ENCODE peak calls at places on chromosomes 6 and 20, in seven cellular contexts. K, I, R, Y, N, J and O are unnamed samples.

GRCh38 chr20:10131612-10132345 is 86.9 kb upstream of the SNAP25 start:
- DNase-seq in J (no peak), N (no peak), Y (peak), K (peak), I (no peak), R (peak), O (no peak)

GRCh38 chr6:158789115-158789917 is 29.9 kb downstream of the EZR start:
- DNase-seq in J (no peak), Y (no peak), K (no peak), R (no peak), N (no peak), I (no peak), O (no peak)

GRCh38 chr6:63584566-63584965 is 12.3 kb downstream of the LOC128125822 start:
- DNase-seq in N (no peak), R (no peak), I (no peak), K (no peak), Y (no peak), J (no peak), O (no peak)

GRCh38 chr6:75376347-75377024 is 91.9 kb upstream of the TMEM30A start:
- DNase-seq in I (no peak), Y (no peak), J (peak), R (no peak), K (peak), N (no peak), O (no peak)

GRCh38 chr20:16419138-16419715 is 154.0 kb downstream of the KIF16B start:
- DNase-seq in J (no peak), R (no peak), K (no peak), Y (no peak), N (no peak), I (no peak), O (no peak)

GRCh38 chr6:138997136-138997535 is 9.1 kb upstream of the REPS1 start:
- DNase-seq in I (no peak), N (no peak), R (peak), Y (no peak), K (no peak), J (no peak), O (no peak)

GRCh38 chr6:44257753-44258324 is 511 bp upstream of the SLC35B2 start:
- DNase-seq in I (no peak), R (no peak), J (no peak), K (no peak), N (no peak), Y (no peak), O (no peak)

GRCh38 chr6:43897571-43898302 is 127.7 kb downstream of the VEGFA start:
- DNase-seq in N (no peak), R (peak), Y (no peak), I (no peak), K (no peak), J (no peak), O (no peak)

GRCh38 chr20:58891686-58892125 is 39.2 kb downstream of the GNAS start:
- DNase-seq in N (no peak), J (no peak), R (no peak), I (no peak), K (no peak), Y (peak), O (peak)

GRCh38 chr20:59185809-59186208 is 22.2 kb downstream of the ZNF831 start:
- DNase-seq in I (no peak), R (no peak), J (no peak), Y (no peak), N (no peak), K (no peak), O (no peak)

GRCh38 chr6:160428818-160429744 is 80.9 kb downstream of the SLC22A3 start:
- DNase-seq in Y (peak), J (no peak), N (no peak), R (no peak), K (no peak), I (no peak), O (no peak)

GRCh38 chr6:52511572-52512151 is 65.2 kb downstream of the TRAM2 start:
- DNase-seq in J (peak), K (peak), N (no peak), I (no peak), Y (no peak), R (no peak), O (no peak)

GRCh38 chr6:154234019-154234772 is 122.4 kb downstream of the IPCEF1 start:
- DNase-seq in I (no peak), J (no peak), K (no peak), N (no peak), Y (no peak), R (no peak), O (no peak)

GRCh38 chr20:37394543-37395410 is 48.8 kb downstream of the SRC start:
- DNase-seq in K (no peak), N (no peak), I (no peak), R (peak), J (no peak), Y (no peak), O (no peak)

GRCh38 chr6:14270925-14271791 is 153.6 kb downstream of the CD83 start:
- DNase-seq in Y (no peak), R (no peak), N (no peak), K (peak), I (peak), J (no peak), O (no peak)

GRCh38 chr6:170166511-170167122 is 124.3 kb downstream of the DLL1 start:
- DNase-seq in N (no peak), K (no peak), R (peak), Y (no peak), J (no peak), I (peak), O (peak)

GRCh38 chr6:158847012-158847529 is 27.9 kb upstream of the EZR start:
- DNase-seq in R (no peak), K (no peak), Y (no peak), N (no peak), I (no peak), J (no peak), O (no peak)

GRCh38 chr6:143450453-143451362 is at the start of the genes ADAT2 and PEX3:
- DNase-seq in K (peak), R (peak), J (peak), I (peak), N (peak), Y (peak), O (peak)

GRCh38 chr6:39084506-39084905 is 30.5 kb downstream of the SAYSD1 start:
- DNase-seq in J (no peak), R (no peak), N (no peak), I (no peak), K (no peak), Y (peak), O (no peak)

GRCh38 chr6:154792761-154793160 is 59.5 kb downstream of the SCAF8 start:
- DNase-seq in N (no peak), J (no peak), I (no peak), Y (no peak), R (no peak), K (peak), O (no peak)

GRCh38 chr20:56610098-56610497 is 19.0 kb upstream of the TFAP2C start:
- DNase-seq in R (no peak), Y (no peak), I (no peak), K (no peak), J (no peak), N (no peak), O (no peak)

GRCh38 chr6:128519132-128519930 is 1.1 kb downstream of the PTPRK start:
- DNase-seq in R (peak), N (no peak), Y (peak), I (peak), J (peak), K (peak), O (peak)

GRCh38 chr6:70673601-70674000 is 5.9 kb downstream of the SMAP1 start:
- DNase-seq in J (peak), I (no peak), Y (no peak), R (no peak), K (peak), N (no peak), O (no peak)

GRCh38 chr6:42938428-42938796 is 9.1 kb downstream of the CNPY3 start:
- DNase-seq in K (no peak), I (no peak), N (no peak), J (no peak), R (no peak), Y (no peak), O (no peak)

GRCh38 chr6:134217516-134218140 is 100.3 kb downstream of the SGK1 start:
- DNase-seq in N (no peak), K (no peak), I (no peak), Y (no peak), R (no peak), J (no peak), O (no peak)

GRCh38 chr6:5287205-5287965 is 26.1 kb downstream of the FARS2 start:
- DNase-seq in N (no peak), R (no peak), I (no peak), K (peak), Y (no peak), J (no peak), O (no peak)

GRCh38 chr6:89436226-89436625 is 3.3 kb downstream of the ANKRD6 start:
- DNase-seq in R (no peak), Y (no peak), N (no peak), J (peak), I (no peak), K (no peak), O (no peak)

GRCh38 chr6:26223677-26224546 is 136.7 kb downstream of the HFE start:
- DNase-seq in K (peak), J (peak), I (no peak), N (peak), R (peak), Y (peak), O (peak)
- TF ChIP-seq POLR2A in K (peak), J (peak), I (peak), N (peak), R (peak), Y (peak), O (peak)

GRCh38 chr20:49717693-49718092 is 4.0 kb upstream of the B4GALT5 start:
- DNase-seq in R (no peak), N (no peak), Y (no peak), K (peak), J (peak), I (no peak), O (no peak)
- TF ChIP-seq POLR2A in R (no peak), N (no peak), Y (no peak), K (no peak), J (no peak), I (no peak), O (no peak)

DNA sequence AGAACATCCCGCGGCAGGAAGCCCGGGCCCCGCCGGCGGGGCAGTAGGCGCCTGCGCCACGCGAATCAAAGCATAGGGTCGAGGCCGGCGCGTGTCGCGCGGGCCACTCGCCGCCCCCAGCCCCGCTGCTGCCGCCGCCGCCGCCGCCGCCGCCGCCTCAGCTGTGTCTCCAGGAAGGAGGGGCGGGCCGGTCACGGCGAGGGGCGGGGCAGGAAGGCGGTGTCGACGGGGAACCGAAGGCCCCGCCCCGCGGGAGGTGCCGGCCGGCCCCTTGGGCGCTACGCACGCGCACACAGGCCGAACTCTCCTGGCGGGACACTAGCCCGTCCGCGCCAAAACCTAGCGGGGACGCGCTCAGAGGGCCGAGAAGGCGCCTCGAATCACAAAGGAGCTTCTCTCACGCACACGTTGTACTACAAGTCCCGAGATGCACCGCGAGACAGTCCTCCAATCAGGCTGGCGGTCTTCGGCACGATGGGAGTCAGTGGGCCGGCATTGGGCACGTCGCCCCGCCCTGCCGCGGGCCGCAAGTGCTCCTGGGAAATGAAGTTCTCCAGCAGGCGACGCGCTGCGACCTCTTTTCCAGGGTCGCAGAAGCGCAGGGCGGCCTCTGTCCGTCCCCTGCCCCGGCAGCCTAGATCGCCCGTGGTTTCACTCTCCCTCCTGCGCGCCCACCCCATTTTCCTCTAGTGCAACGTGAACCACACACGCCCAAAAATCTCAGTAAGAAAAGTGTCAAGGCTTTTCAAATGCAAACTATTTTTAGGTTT is at the start of gene RALGAPA2:
- DNase-seq in K (peak), I (peak), J (peak), R (peak), N (peak), Y (peak), O (peak)
- TF ChIP-seq POLR2A in K (no peak), I (no peak), J (peak), R (peak), N (peak), Y (peak), O (no peak)

GRCh38 chr6:106629103-106629858 is at the start of the genes QRSL1 and RTN4IP1:
- DNase-seq in N (peak), J (peak), I (peak), K (peak), R (peak), Y (peak), O (peak)
- TF ChIP-seq POLR2A in N (peak), J (peak), I (no peak), K (peak), R (peak), Y (no peak), O (peak)

DNA sequence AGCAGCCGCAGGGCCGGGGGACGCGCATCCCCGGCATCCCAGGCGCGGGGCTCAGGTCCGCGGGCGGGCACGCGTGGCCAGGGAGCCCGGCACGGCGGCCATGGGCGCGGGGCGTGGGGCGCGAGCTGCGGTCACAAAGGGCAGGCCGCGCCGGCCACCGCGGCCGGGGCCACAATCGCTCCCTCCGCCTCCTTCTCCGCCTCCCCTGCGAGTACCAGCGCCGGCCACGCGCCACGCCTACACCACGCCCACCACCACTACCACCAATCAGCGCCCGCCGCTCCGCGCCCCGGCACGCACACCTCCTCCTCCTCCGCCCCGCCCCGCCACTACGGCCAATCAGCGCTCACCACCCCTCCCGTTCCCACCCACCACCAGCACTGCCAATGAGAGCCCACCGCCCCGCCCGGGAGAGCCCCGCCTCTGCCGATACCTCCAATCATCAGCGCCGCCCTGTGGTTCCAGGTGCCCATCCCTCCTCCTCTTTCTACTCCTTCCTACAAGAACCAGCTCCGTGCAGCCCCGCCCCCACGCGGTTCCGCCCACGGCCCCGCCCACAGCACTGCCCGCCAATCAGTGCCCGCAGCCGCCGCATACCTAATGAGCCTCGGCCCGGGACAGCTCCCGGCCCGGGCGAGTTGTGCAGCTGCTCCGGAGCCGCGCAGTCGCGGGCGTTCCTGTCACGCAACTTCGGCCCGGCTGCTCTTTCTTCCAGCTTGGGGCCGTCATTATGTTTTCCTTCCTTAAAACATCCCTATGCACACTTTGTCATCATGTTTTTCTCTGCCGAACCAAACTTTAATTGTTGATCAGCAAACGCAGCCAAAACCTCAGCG is at the start of gene RPS6KA2:
- DNase-seq in R (peak), J (peak), I (peak), N (peak), Y (peak), K (peak), O (peak)
- TF ChIP-seq POLR2A in R (peak), J (peak), I (peak), N (peak), Y (peak), K (peak), O (no peak)

DNA sequence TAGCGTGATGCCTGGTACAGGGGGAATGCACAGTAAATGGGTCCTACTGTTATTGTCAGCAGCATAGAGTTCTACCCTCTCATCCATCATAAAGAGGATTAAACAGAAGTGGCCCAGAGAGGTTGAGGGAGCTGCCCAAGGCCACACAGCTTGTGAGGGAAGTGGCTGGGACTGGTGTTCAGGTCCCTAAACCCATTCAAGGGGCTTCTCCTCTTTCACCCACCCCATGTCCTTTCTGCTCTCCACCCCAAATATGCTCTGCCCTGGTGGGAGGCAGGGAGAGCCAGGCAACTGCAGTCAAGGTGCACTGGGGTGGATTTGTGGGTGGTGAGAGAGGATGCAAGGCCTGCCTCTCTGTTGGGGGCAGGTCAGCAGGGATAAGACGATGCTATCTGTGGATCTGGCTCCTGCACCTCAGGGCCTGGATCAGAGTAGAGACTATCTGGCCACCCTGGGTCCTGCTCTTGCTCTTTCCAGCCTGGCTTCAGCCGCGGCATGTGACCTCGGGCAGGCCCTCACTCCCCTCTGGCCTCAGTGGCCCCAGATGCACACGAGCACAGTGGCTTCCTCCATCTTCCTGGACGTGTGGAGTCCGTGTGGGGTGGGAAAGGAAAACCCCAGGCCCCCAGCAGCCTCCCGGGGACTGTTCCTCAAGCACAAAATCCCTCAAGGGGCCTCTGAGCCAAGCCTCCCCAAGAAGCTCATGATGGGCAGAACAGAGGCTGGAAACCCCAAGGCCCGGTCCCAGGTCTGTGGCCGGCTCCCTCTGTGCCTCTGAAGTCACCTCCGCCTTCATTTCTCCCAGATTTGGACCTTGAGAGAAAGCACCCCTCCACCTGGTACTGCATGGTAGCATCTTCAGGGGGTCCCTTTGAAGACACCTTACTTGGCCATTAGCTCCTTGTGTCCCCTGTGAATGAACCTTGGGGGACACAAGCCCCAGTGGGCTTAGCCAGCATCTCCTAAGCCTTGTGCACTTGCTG is 3.4 kb upstream of the BPIFB6 start:
- DNase-seq in R (peak), K (no peak), Y (no peak), N (no peak), J (no peak), I (no peak), O (no peak)
- TF ChIP-seq POLR2A in R (no peak), K (no peak), Y (no peak), N (no peak), J (no peak), I (no peak), O (no peak)

GRCh38 chr6:107144014-107144413 is 28.7 kb upstream of the BEND3 start:
- DNase-seq in Y (no peak), I (no peak), R (no peak), N (no peak), J (no peak), K (no peak), O (no peak)
- TF ChIP-seq POLR2A in Y (no peak), I (no peak), R (no peak), N (no peak), J (no peak), K (no peak), O (no peak)

GRCh38 chr6:35687658-35688604 is 784 bp downstream of the FKBP5 start:
- DNase-seq in R (peak), Y (peak), J (peak), I (peak), K (peak), N (peak), O (peak)
- TF ChIP-seq POLR2A in R (peak), Y (no peak), J (no peak), I (no peak), K (no peak), N (no peak), O (no peak)

DNA sequence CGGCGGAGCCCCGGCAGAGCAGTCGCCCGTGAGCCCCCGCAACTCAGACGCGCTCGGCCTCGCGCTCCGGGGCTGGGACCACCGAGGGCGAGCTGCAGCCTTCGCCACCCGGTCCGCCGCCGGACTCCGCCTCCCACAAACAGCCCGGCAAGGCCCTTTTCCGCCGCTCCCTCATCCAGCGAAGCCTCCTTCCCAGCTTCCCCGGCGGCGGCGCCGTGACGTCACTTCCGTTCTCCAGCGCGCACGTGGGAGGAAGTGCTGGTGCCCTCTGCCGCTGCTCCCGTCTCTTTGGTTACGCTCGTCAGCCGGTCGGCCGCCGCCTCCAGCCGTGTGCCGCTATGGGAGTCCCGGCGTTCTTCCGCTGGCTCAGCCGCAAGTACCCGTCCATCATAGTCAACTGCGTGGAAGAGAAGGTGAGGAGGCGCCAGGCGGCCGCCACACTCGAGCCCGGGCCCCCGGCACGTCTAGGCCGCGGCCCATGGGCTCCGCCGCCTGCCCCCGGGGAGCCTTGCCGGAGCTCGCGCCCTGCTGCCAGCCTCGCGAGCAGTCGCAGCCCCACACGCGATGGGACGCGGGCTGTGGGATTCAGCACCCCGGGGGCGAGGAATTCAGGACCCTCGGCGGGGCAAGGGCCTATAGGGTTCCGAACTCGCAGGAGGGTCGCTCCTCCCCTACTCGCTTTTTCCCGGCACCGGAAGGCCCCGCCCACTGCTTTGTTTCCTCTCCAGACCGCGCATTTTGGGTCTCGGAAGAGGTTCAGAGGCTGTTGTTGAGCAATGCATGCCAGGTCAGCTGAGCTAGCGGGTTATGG is at the start of gene XRN2:
- DNase-seq in J (peak), K (peak), I (peak), Y (peak), R (peak), N (peak), O (peak)
- TF ChIP-seq POLR2A in J (peak), K (peak), I (no peak), Y (peak), R (peak), N (peak), O (peak)